ENCODE peak calls at places on chromosomes 5 and 9, in seven cellular contexts. F, N, U, Y, T, H and Z are unnamed samples.
A peak's percentile ranks its signal among the peaks of the same experiment; 100 is the strongest.

GRCh38 chr9:79809477-79809876 is 237.7 kb downstream of the TLE4 start:
- DNase-seq in H (no peak), Y (no peak), N (no peak), U (no peak), F (no peak), T (no peak), Z (no peak)

GRCh38 chr5:53418844-53419243 is 61.6 kb upstream of the FST start:
- DNase-seq in N (no peak), T (no peak), U (peak; percentile 98), F (no peak), Y (no peak), H (peak; percentile 94), Z (no peak)

GRCh38 chr5:142156839-142157463 is 48.4 kb downstream of the NDFIP1 start:
- DNase-seq in N (no peak), Y (no peak), H (no peak), F (no peak), U (no peak), T (no peak), Z (no peak)

GRCh38 chr5:107858788-107859187 is 188.1 kb upstream of the EFNA5 start:
- DNase-seq in F (no peak), T (no peak), U (no peak), N (no peak), H (no peak), Y (no peak), Z (no peak)

GRCh38 chr9:121972501-121972981 is 120.6 kb downstream of the TTLL11 start:
- DNase-seq in T (peak; percentile 82), U (peak; percentile 75), Y (peak; percentile 81), H (no peak), F (no peak), N (no peak), Z (no peak)

GRCh38 chr9:70324963-70325362 is 66.2 kb downstream of the SMC5 start:
- DNase-seq in H (peak; percentile 71), F (no peak), N (no peak), T (no peak), Y (no peak), U (peak; percentile 78), Z (no peak)

GRCh38 chr5:15037247-15037908 is 165.8 kb upstream of the ANKH start:
- DNase-seq in H (no peak), F (no peak), Y (no peak), U (no peak), N (no peak), T (no peak), Z (no peak)

GRCh38 chr9:2623866-2624682 is 2.5 kb downstream of the VLDLR start:
- DNase-seq in H (no peak), T (no peak), N (no peak), F (no peak), U (no peak), Y (no peak), Z (no peak)

GRCh38 chr5:43096916-43097315 is 23.8 kb upstream of the ZNF131 start:
- DNase-seq in H (no peak), U (no peak), N (no peak), T (no peak), Y (no peak), F (no peak), Z (no peak)

GRCh38 chr5:177510567-177511053 is 984 bp upstream of the DOK3 start:
- DNase-seq in T (no peak), F (no peak), H (no peak), N (no peak), Y (peak; percentile 51), U (no peak), Z (no peak)

GRCh38 chr5:50786073-50786472 is 119.6 kb downstream of the PARP8 start:
- DNase-seq in F (no peak), H (no peak), Y (no peak), N (no peak), U (peak; percentile 27), T (no peak), Z (no peak)

GRCh38 chr9:86098793-86099694 is at the start of gene GOLM1:
- DNase-seq in F (peak; percentile 9), N (no peak), H (no peak), T (peak; percentile 58), U (peak; percentile 57), Y (peak; percentile 61), Z (peak; percentile 44)

GRCh38 chr5:14281746-14282181 is 138.6 kb downstream of the TRIO start:
- DNase-seq in N (no peak), Y (no peak), F (no peak), T (no peak), U (no peak), H (no peak), Z (no peak)

GRCh38 chr9:127449332-127449966 is 1.8 kb downstream of the RPL12 start:
- DNase-seq in F (no peak), N (no peak), H (no peak), Y (no peak), T (no peak), U (peak; percentile 13), Z (no peak)

GRCh38 chr5:62477801-62478200 is 65.2 kb downstream of the IPO11 start:
- DNase-seq in U (peak; percentile 54), H (no peak), Y (no peak), T (no peak), F (no peak), N (no peak), Z (no peak)

GRCh38 chr5:9479361-9479760 is 66.5 kb downstream of the SEMA5A start:
- DNase-seq in N (no peak), U (peak; percentile 50), F (no peak), H (no peak), Y (no peak), T (no peak), Z (no peak)

GRCh38 chr9:18385676-18386075 is 88.3 kb upstream of the ADAMTSL1 start:
- DNase-seq in Y (no peak), N (no peak), U (no peak), T (no peak), H (no peak), F (no peak), Z (no peak)

GRCh38 chr9:137046094-137046787 is at the start of gene NPDC1:
- DNase-seq in N (peak; percentile 65), T (peak; percentile 90), F (peak; percentile 76), U (peak; percentile 75), H (no peak), Y (peak; percentile 86), Z (peak; percentile 88)

GRCh38 chr9:130681769-130682489 is 11.7 kb upstream of the EXOSC2 start:
- DNase-seq in Y (peak; percentile 23), H (no peak), T (no peak), N (no peak), F (peak; percentile 29), U (no peak), Z (no peak)

GRCh38 chr9:4229252-4229651 is 70.6 kb downstream of the GLIS3 start:
- DNase-seq in N (no peak), Y (no peak), U (no peak), H (no peak), T (no peak), F (no peak), Z (no peak)

GRCh38 chr5:103541567-103541966 is 21.0 kb downstream of the NUDT12 start:
- DNase-seq in H (no peak), U (no peak), Y (no peak), F (no peak), N (no peak), T (no peak), Z (no peak)